ENCODE peak calls at places on chromosome 1, in four cellular contexts. Z, T, X and K are unnamed samples.

GRCh38 chr1:27676410-27676809 is 4.4 kb upstream of the IFI6 start:
- ATAC-seq in Z (no peak), T (no peak), X (no peak), K (no peak)

GRCh38 chr1:165383067-165383466 is 26.6 kb upstream of the LMX1A start:
- ATAC-seq in Z (peak; percentile 48), T (peak; percentile 78), X (peak; percentile 35), K (no peak)

GRCh38 chr1:159869173-159869572 is 6.7 kb upstream of the VSIG8 start:
- ATAC-seq in Z (no peak), T (no peak), X (no peak), K (no peak)

GRCh38 chr1:240455228-240455821 is 156.6 kb downstream of the GREM2 start:
- ATAC-seq in Z (no peak), T (no peak), X (no peak), K (no peak)

GRCh38 chr1:176073524-176074157 is 133.4 kb downstream of the COP1 start:
- ATAC-seq in Z (peak; percentile 60), T (peak; percentile 76), X (peak; percentile 47), K (no peak)

GRCh38 chr1:37274896-37275631 is 199.3 kb upstream of the ZC3H12A start:
- ATAC-seq in Z (no peak), T (no peak), X (no peak), K (no peak)

GRCh38 chr1:32899586-32900296 is 1.4 kb downstream of the TMEM54 start:
- ATAC-seq in Z (no peak), T (no peak), X (no peak), K (no peak)

GRCh38 chr1:109438798-109439297 is 12.6 kb upstream of the PSMA5 start:
- ATAC-seq in Z (no peak), T (peak; percentile 52), X (no peak), K (peak; percentile 81)

GRCh38 chr1:181079382-181079781 is 9.1 kb upstream of the IER5 start:
- ATAC-seq in Z (no peak), T (no peak), X (no peak), K (no peak)

GRCh38 chr1:7209340-7209739 is 424.1 kb downstream of the CAMTA1 start:
- ATAC-seq in Z (no peak), T (no peak), X (no peak), K (no peak)

GRCh38 chr1:43058545-43059360 is 100.1 kb upstream of the SLC2A1 start:
- ATAC-seq in Z (peak; percentile 51), T (peak; percentile 51), X (peak; percentile 16), K (no peak)

GRCh38 chr1:27960762-27961645 is 1.2 kb downstream of the XKR8 start:
- ATAC-seq in Z (no peak), T (peak; percentile 12), X (peak; percentile 9), K (no peak)

GRCh38 chr1:209820986-209821385 is 6.8 kb upstream of the UTP25 start:
- ATAC-seq in Z (no peak), T (no peak), X (no peak), K (no peak)

GRCh38 chr1:155648207-155649147 is 38.5 kb downstream of the MSTO1 start:
- ATAC-seq in Z (peak; percentile 91), T (peak; percentile 92), X (peak; percentile 92), K (no peak)

GRCh38 chr1:16114527-16115467 is 41.1 kb downstream of the EPHA2 start:
- ATAC-seq in Z (no peak), T (no peak), X (no peak), K (no peak)

GRCh38 chr1:119075614-119076013 is 64.8 kb downstream of the WARS2 start:
- ATAC-seq in Z (no peak), T (peak; percentile 57), X (no peak), K (no peak)

GRCh38 chr1:61424382-61424781 is 300.6 kb downstream of the TM2D1 start:
- ATAC-seq in Z (no peak), T (no peak), X (no peak), K (no peak)

GRCh38 chr1:57788333-57788732 is 364.5 kb upstream of the DAB1 start:
- ATAC-seq in Z (no peak), T (no peak), X (no peak), K (no peak)

GRCh38 chr1:43893020-43893419 is 40.6 kb upstream of the ARTN start:
- ATAC-seq in Z (no peak), T (peak; percentile 42), X (no peak), K (no peak)